ENCODE peak calls at places on chromosome 1, in four cellular contexts. J, X, A and R are unnamed samples.

GRCh38 chr1:233440952-233441401 is 113.5 kb downstream of the MAP3K21 start:
- DNase-seq in J (peak; percentile 31), X (peak; percentile 79), A (peak; percentile 54), R (peak; percentile 34)

GRCh38 chr1:111654839-111655238 is 35.2 kb downstream of the RAP1A start:
- DNase-seq in A (peak; percentile 43), X (no peak), J (no peak), R (no peak)

GRCh38 chr1:192401832-192402231 is 85.0 kb downstream of the RGS21 start:
- DNase-seq in J (no peak), A (no peak), X (no peak), R (no peak)

GRCh38 chr1:57637155-57637554 is 213.3 kb upstream of the DAB1 start:
- DNase-seq in J (no peak), X (no peak), A (no peak), R (no peak)

GRCh38 chr1:150578278-150579109 is 916 bp downstream of the MCL1 start:
- DNase-seq in A (no peak), X (peak; percentile 75), J (peak; percentile 72), R (no peak)

GRCh38 chr1:97433520-97434175 is 487.2 kb downstream of the DPYD start:
- DNase-seq in A (no peak), J (no peak), X (no peak), R (no peak)

GRCh38 chr1:191993549-191993948 is 164.7 kb upstream of the RGS18 start:
- DNase-seq in X (peak; percentile 27), A (no peak), J (peak; percentile 2), R (no peak)

GRCh38 chr1:62003777-62004176 is 190.9 kb upstream of the L1TD1 start:
- DNase-seq in J (no peak), X (no peak), A (no peak), R (no peak)

GRCh38 chr1:168145184-168146159 is 8.7 kb upstream of the GPR161 start:
- DNase-seq in J (peak; percentile 75), X (peak; percentile 95), A (peak; percentile 52), R (peak; percentile 95)

GRCh38 chr1:181043025-181043880 is 9.5 kb downstream of the MR1 start:
- DNase-seq in A (no peak), J (peak; percentile 74), X (peak; percentile 35), R (no peak)

GRCh38 chr1:230280906-230281413 is 145.2 kb downstream of the PGBD5 start:
- DNase-seq in X (no peak), J (no peak), A (no peak), R (no peak)

GRCh38 chr1:45009956-45010854 is 919 bp downstream of the HECTD3 start:
- DNase-seq in J (no peak), A (no peak), X (peak; percentile 33), R (no peak)

GRCh38 chr1:116508984-116509980 is 61.5 kb downstream of the CD58 start:
- DNase-seq in X (peak; percentile 59), J (peak; percentile 89), A (no peak), R (no peak)

GRCh38 chr1:175893192-175893591 is 149.8 kb upstream of the TNR start:
- DNase-seq in X (peak; percentile 15), A (no peak), J (no peak), R (no peak)

GRCh38 chr1:214861615-214862014 is 220.9 kb upstream of the KCNK2 start:
- DNase-seq in J (no peak), A (no peak), X (no peak), R (no peak)

GRCh38 chr1:112721966-112722524 is 6.9 kb upstream of the PPM1J start:
- DNase-seq in J (no peak), A (no peak), X (no peak), R (no peak)

GRCh38 chr1:85911742-85912141 is 203.5 kb upstream of the ZNHIT6 start:
- DNase-seq in J (no peak), A (no peak), X (no peak), R (no peak)

GRCh38 chr1:170735366-170736263 is 71.7 kb downstream of the PRRX1 start:
- DNase-seq in A (no peak), X (no peak), J (no peak), R (no peak)

GRCh38 chr1:23369335-23370013 is at the start of gene ZNF436:
- DNase-seq in X (peak; percentile 95), A (no peak), J (peak; percentile 41), R (no peak)

GRCh38 chr1:77279929-77280328 is 1.9 kb upstream of the AK5 start:
- DNase-seq in X (no peak), A (no peak), J (no peak), R (no peak)

GRCh38 chr1:163876546-163876945 is 554.8 kb downstream of the NUF2 start:
- DNase-seq in A (no peak), X (no peak), J (no peak), R (no peak)

GRCh38 chr1:36879613-36880012 is 154.7 kb downstream of the GRIK3 start:
- DNase-seq in A (no peak), J (no peak), X (no peak), R (no peak)

GRCh38 chr1:235278233-235278914 is 49.6 kb downstream of the ARID4B start:
- DNase-seq in X (no peak), A (no peak), J (no peak), R (no peak)

GRCh38 chr1:160708118-160708517 is 3.5 kb downstream of the CD48 start:
- DNase-seq in X (no peak), J (no peak), A (no peak), R (no peak)

GRCh38 chr1:24981632-24982007 is 51.5 kb upstream of the RUNX3 start:
- DNase-seq in J (no peak), A (no peak), X (no peak), R (no peak)

GRCh38 chr1:229035054-229035747 is 235.7 kb upstream of the RAB4A start:
- DNase-seq in X (no peak), A (peak; percentile 66), J (no peak), R (no peak)

GRCh38 chr1:81708239-81708638 is 92.5 kb upstream of the ADGRL2 start:
- DNase-seq in A (no peak), X (no peak), J (no peak), R (no peak)

GRCh38 chr1:41664861-41665640 is 180.6 kb upstream of the EDN2 start:
- DNase-seq in X (no peak), A (no peak), J (no peak), R (no peak)

GRCh38 chr1:26045712-26046312 is at the start of gene SLC30A2:
- DNase-seq in A (no peak), J (no peak), X (no peak), R (peak; percentile 47)

GRCh38 chr1:86499987-86500593 is 31.4 kb downstream of the CLCA1 start:
- DNase-seq in J (peak; percentile 32), X (peak; percentile 23), A (no peak), R (no peak)

GRCh38 chr1:244614879-244615278 is 38.0 kb upstream of the DESI2 start:
- DNase-seq in A (no peak), J (no peak), X (no peak), R (no peak)

GRCh38 chr1:153057375-153057774 is at the start of gene SPRR2A:
- DNase-seq in J (no peak), A (no peak), X (no peak), R (no peak)

GRCh38 chr1:246583448-246584185 is 17.4 kb downstream of the CNST start:
- DNase-seq in X (peak; percentile 62), A (no peak), J (peak; percentile 98), R (no peak)

GRCh38 chr1:41861509-41862410 is 57.0 kb downstream of the HIVEP3 start:
- DNase-seq in X (no peak), J (no peak), A (no peak), R (no peak)

GRCh38 chr1:91012196-91012595 is 9.6 kb downstream of the ZNF644 start:
- DNase-seq in J (no peak), X (no peak), A (no peak), R (no peak)

GRCh38 chr1:24051206-24051945 is 60.6 kb downstream of the MYOM3 start:
- DNase-seq in X (no peak), A (no peak), J (no peak), R (no peak)

DNA sequence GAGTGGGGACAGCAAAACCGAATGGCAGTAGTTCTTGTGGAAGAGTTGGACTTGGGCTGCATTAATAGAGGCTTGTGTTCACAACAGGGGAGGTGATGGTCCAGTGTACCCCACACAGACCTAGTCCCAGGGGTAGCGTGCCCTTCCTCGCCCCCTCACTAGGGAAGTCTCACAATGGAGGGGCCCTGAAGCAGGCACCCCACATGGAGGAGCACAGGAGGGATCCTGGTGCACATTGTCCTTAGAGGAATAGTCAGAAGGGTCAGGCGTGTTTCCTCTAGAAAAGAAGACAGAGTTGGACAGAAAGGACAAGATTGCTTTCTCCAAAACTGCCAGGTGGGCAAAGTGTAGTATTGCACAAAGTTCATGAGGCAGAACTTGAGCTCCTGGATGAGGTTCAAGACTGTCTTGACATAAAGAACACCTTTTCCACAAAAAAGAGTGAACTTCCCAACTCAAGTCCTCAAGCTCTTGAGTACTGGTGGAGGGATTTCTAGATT is 23.3 kb downstream of the ETNK2 start:
- DNase-seq in J (no peak), X (no peak), A (no peak), R (no peak)
- TF ChIP-seq CREM in J (no peak), X (no peak), A (no peak), R (no peak)

DNA sequence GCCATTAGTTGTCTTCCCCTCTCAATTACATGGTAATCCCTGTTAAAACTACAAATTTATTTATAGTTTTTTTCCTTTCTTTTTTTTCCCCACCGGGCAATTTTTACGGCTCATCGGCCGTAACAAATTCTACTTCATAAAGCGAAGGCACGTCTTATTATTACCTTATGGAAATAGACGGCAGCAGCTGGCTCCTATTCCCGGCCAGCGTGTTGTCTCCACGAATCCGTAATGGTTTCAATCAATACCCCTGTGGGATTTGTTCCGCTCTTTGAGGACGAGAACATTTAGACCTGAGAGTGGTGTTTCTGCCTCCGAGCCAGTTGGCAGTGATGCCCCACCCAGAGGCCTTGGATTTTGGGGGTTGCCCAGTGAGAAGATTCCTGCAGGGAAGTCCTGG is 52.4 kb upstream of the IGSF21 start:
- DNase-seq in A (no peak), J (no peak), X (no peak), R (no peak)
- TF ChIP-seq ESRRA in A (no peak), J (no peak), X (no peak), R (no peak)

GRCh38 chr1:147892731-147893214 is 9.8 kb upstream of the GJA8 start:
- DNase-seq in A (no peak), X (peak; percentile 55), J (peak; percentile 28), R (peak; percentile 31)

GRCh38 chr1:147892216-147892615 is 10.4 kb upstream of the GJA8 start:
- DNase-seq in X (no peak), J (no peak), A (no peak), R (peak; percentile 37)

GRCh38 chr1:147895123-147895522 is 7.5 kb upstream of the GJA8 start:
- DNase-seq in A (no peak), X (no peak), J (no peak), R (no peak)

GRCh38 chr1:147891088-147891487 is 11.5 kb upstream of the GJA8 start:
- DNase-seq in A (no peak), J (no peak), X (no peak), R (no peak)

GRCh38 chr1:147890177-147890790 is 12.3 kb upstream of the GJA8 start:
- DNase-seq in J (peak; percentile 30), A (no peak), X (peak; percentile 83), R (peak; percentile 92)
- TF ChIP-seq CREM in J (no peak), A (no peak), X (peak; percentile 21), R (no peak)

DNA sequence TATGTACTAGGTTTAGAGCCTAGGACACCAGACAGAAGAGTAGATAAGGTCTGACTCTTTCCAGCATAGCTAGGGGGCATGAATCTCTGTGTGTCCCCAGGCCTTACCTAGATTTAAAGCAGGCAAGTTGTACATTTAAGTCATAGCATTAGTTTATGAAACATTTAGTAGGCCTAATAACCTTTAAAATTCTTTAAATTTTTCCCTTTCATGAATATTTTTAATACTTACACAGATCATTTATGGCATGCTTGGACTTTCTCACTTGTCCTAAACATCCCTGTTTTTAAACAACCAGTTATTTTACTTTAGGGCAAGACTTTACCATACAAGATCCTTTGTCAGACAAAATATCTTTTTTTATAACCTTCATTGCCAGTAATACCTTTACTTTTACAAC is 258.4 kb upstream of the ZRANB2 start:
- DNase-seq in A (no peak), J (no peak), X (no peak), R (no peak)
- TF ChIP-seq ESRRA in A (no peak), J (no peak), X (no peak), R (no peak)